ENCODE peak calls at places on chromosomes 12 and 14, in nine cellular contexts. One of them, this sample, is unnamed.

GRCh38 chr14:75614179-75614578 is 35.8 kb downstream of the FLVCR2 start:
- DNase-seq in cardiac fibroblast: no peak
- DNase-seq in HCT116: no peak
- DNase-seq in left cardiac atrium: no peak
- DNase-seq in small intestine: no peak
- DNase-seq in Calu3: no peak
- DNase-seq in activated T-cell treated with anti-CD3 and anti-CD28 coated beads, Interleukin-2, amount 50 U/mL, for 1 hour: no peak
- DNase-seq in endothelial cell: no peak
- DNase-seq in SK-N-DZ: no peak
- DNase-seq in this sample: no peak

GRCh38 chr12:17918013-17918412 is 172.0 kb downstream of the RERGL start:
- DNase-seq in small intestine: no peak
- DNase-seq in left cardiac atrium: no peak
- DNase-seq in endothelial cell: no peak
- DNase-seq in SK-N-DZ: no peak
- DNase-seq in activated T-cell treated with anti-CD3 and anti-CD28 coated beads, Interleukin-2, amount 50 U/mL, for 1 hour: no peak
- DNase-seq in Calu3: no peak
- DNase-seq in cardiac fibroblast: no peak
- DNase-seq in HCT116: no peak
- DNase-seq in this sample: no peak

GRCh38 chr12:86456241-86456640 is 200.1 kb upstream of the MGAT4C start:
- DNase-seq in Calu3: no peak
- DNase-seq in activated T-cell treated with anti-CD3 and anti-CD28 coated beads, Interleukin-2, amount 50 U/mL, for 1 hour: no peak
- DNase-seq in HCT116: no peak
- DNase-seq in left cardiac atrium: no peak
- DNase-seq in SK-N-DZ: no peak
- DNase-seq in endothelial cell: no peak
- DNase-seq in cardiac fibroblast: no peak
- DNase-seq in small intestine: no peak
- DNase-seq in this sample: peak; percentile 1

GRCh38 chr14:70289138-70289537 is 70.3 kb downstream of the COX16 start:
- DNase-seq in small intestine: no peak
- DNase-seq in HCT116: no peak
- DNase-seq in activated T-cell treated with anti-CD3 and anti-CD28 coated beads, Interleukin-2, amount 50 U/mL, for 1 hour: peak; percentile 17
- DNase-seq in cardiac fibroblast: no peak
- DNase-seq in left cardiac atrium: no peak
- DNase-seq in SK-N-DZ: no peak
- DNase-seq in Calu3: no peak
- DNase-seq in endothelial cell: no peak
- DNase-seq in this sample: peak; percentile 11

GRCh38 chr14:66998013-66998412 is 191.2 kb upstream of the GARIN2 start:
- DNase-seq in activated T-cell treated with anti-CD3 and anti-CD28 coated beads, Interleukin-2, amount 50 U/mL, for 1 hour: no peak
- DNase-seq in HCT116: no peak
- DNase-seq in cardiac fibroblast: no peak
- DNase-seq in SK-N-DZ: no peak
- DNase-seq in Calu3: no peak
- DNase-seq in endothelial cell: no peak
- DNase-seq in small intestine: no peak
- DNase-seq in left cardiac atrium: no peak
- DNase-seq in this sample: no peak

GRCh38 chr14:52650774-52651173 is 44.6 kb downstream of the ERO1A start:
- DNase-seq in small intestine: no peak
- DNase-seq in Calu3: no peak
- DNase-seq in cardiac fibroblast: no peak
- DNase-seq in left cardiac atrium: no peak
- DNase-seq in SK-N-DZ: no peak
- DNase-seq in endothelial cell: no peak
- DNase-seq in activated T-cell treated with anti-CD3 and anti-CD28 coated beads, Interleukin-2, amount 50 U/mL, for 1 hour: no peak
- DNase-seq in HCT116: no peak
- DNase-seq in this sample: no peak

GRCh38 chr12:13101854-13102375 is 1.6 kb downstream of the GSG1 start:
- DNase-seq in activated T-cell treated with anti-CD3 and anti-CD28 coated beads, Interleukin-2, amount 50 U/mL, for 1 hour: peak; percentile 54
- DNase-seq in left cardiac atrium: no peak
- DNase-seq in Calu3: peak; percentile 34
- DNase-seq in HCT116: no peak
- DNase-seq in SK-N-DZ: no peak
- DNase-seq in endothelial cell: no peak
- DNase-seq in small intestine: peak; percentile 92
- DNase-seq in cardiac fibroblast: no peak
- DNase-seq in this sample: no peak

GRCh38 chr14:45201908-45202307 is 51.1 kb downstream of the MIS18BP1 start:
- DNase-seq in activated T-cell treated with anti-CD3 and anti-CD28 coated beads, Interleukin-2, amount 50 U/mL, for 1 hour: no peak
- DNase-seq in Calu3: no peak
- DNase-seq in left cardiac atrium: no peak
- DNase-seq in small intestine: peak; percentile 5
- DNase-seq in endothelial cell: peak; percentile 12
- DNase-seq in SK-N-DZ: peak; percentile 10
- DNase-seq in cardiac fibroblast: peak; percentile 30
- DNase-seq in HCT116: no peak
- DNase-seq in this sample: no peak

GRCh38 chr12:112140728-112141127 is 15.4 kb downstream of the TRAFD1 start:
- DNase-seq in left cardiac atrium: no peak
- DNase-seq in small intestine: no peak
- DNase-seq in HCT116: no peak
- DNase-seq in endothelial cell: no peak
- DNase-seq in cardiac fibroblast: no peak
- DNase-seq in SK-N-DZ: no peak
- DNase-seq in Calu3: no peak
- DNase-seq in activated T-cell treated with anti-CD3 and anti-CD28 coated beads, Interleukin-2, amount 50 U/mL, for 1 hour: no peak
- DNase-seq in this sample: no peak

GRCh38 chr12:59596232-59597143 is 659 bp downstream of the SLC16A7 start:
- DNase-seq in left cardiac atrium: peak; percentile 87
- DNase-seq in cardiac fibroblast: peak; percentile 85
- DNase-seq in Calu3: peak; percentile 81
- DNase-seq in endothelial cell: peak; percentile 72
- DNase-seq in small intestine: peak; percentile 57
- DNase-seq in activated T-cell treated with anti-CD3 and anti-CD28 coated beads, Interleukin-2, amount 50 U/mL, for 1 hour: peak; percentile 80
- DNase-seq in SK-N-DZ: peak; percentile 80
- DNase-seq in HCT116: peak; percentile 41
- DNase-seq in this sample: no peak

GRCh38 chr12:131764738-131765137 is 53.8 kb downstream of the SFSWAP start:
- DNase-seq in SK-N-DZ: no peak
- DNase-seq in Calu3: no peak
- DNase-seq in left cardiac atrium: no peak
- DNase-seq in HCT116: no peak
- DNase-seq in activated T-cell treated with anti-CD3 and anti-CD28 coated beads, Interleukin-2, amount 50 U/mL, for 1 hour: no peak
- DNase-seq in cardiac fibroblast: no peak
- DNase-seq in endothelial cell: no peak
- DNase-seq in small intestine: no peak
- DNase-seq in this sample: no peak

GRCh38 chr14:71442503-71442902 is 489.7 kb upstream of the RGS6 start:
- DNase-seq in small intestine: no peak
- DNase-seq in SK-N-DZ: no peak
- DNase-seq in cardiac fibroblast: no peak
- DNase-seq in left cardiac atrium: no peak
- DNase-seq in Calu3: no peak
- DNase-seq in HCT116: no peak
- DNase-seq in activated T-cell treated with anti-CD3 and anti-CD28 coated beads, Interleukin-2, amount 50 U/mL, for 1 hour: no peak
- DNase-seq in endothelial cell: no peak
- DNase-seq in this sample: no peak

GRCh38 chr14:71754422-71755095 is 177.7 kb upstream of the RGS6 start:
- DNase-seq in Calu3: no peak
- DNase-seq in SK-N-DZ: peak; percentile 28
- DNase-seq in activated T-cell treated with anti-CD3 and anti-CD28 coated beads, Interleukin-2, amount 50 U/mL, for 1 hour: no peak
- DNase-seq in small intestine: no peak
- DNase-seq in cardiac fibroblast: no peak
- DNase-seq in left cardiac atrium: no peak
- DNase-seq in endothelial cell: no peak
- DNase-seq in HCT116: peak; percentile 7
- DNase-seq in this sample: no peak

GRCh38 chr12:115108129-115109100 is 424.4 kb upstream of the TBX3 start:
- DNase-seq in cardiac fibroblast: no peak
- DNase-seq in endothelial cell: no peak
- DNase-seq in activated T-cell treated with anti-CD3 and anti-CD28 coated beads, Interleukin-2, amount 50 U/mL, for 1 hour: no peak
- DNase-seq in Calu3: no peak
- DNase-seq in left cardiac atrium: no peak
- DNase-seq in small intestine: peak; percentile 78
- DNase-seq in HCT116: no peak
- DNase-seq in SK-N-DZ: no peak
- DNase-seq in this sample: no peak

GRCh38 chr12:80321653-80322052 is 122.4 kb upstream of the PTPRQ start:
- DNase-seq in cardiac fibroblast: peak; percentile 1
- DNase-seq in activated T-cell treated with anti-CD3 and anti-CD28 coated beads, Interleukin-2, amount 50 U/mL, for 1 hour: no peak
- DNase-seq in SK-N-DZ: no peak
- DNase-seq in endothelial cell: no peak
- DNase-seq in Calu3: peak; percentile 1
- DNase-seq in HCT116: no peak
- DNase-seq in small intestine: no peak
- DNase-seq in left cardiac atrium: no peak
- DNase-seq in this sample: no peak

GRCh38 chr14:61252354-61253063 is 28.6 kb downstream of the TMEM30B start:
- DNase-seq in Calu3: peak; percentile 77
- DNase-seq in SK-N-DZ: peak; percentile 74
- DNase-seq in left cardiac atrium: peak; percentile 71
- DNase-seq in small intestine: peak; percentile 71
- DNase-seq in endothelial cell: peak; percentile 71
- DNase-seq in HCT116: peak; percentile 72
- DNase-seq in activated T-cell treated with anti-CD3 and anti-CD28 coated beads, Interleukin-2, amount 50 U/mL, for 1 hour: peak; percentile 50
- DNase-seq in cardiac fibroblast: peak; percentile 95
- DNase-seq in this sample: peak; percentile 79

GRCh38 chr14:89858084-89858483 is 96.4 kb downstream of the EFCAB11 start:
- DNase-seq in endothelial cell: no peak
- DNase-seq in small intestine: peak; percentile 85
- DNase-seq in Calu3: no peak
- DNase-seq in cardiac fibroblast: no peak
- DNase-seq in activated T-cell treated with anti-CD3 and anti-CD28 coated beads, Interleukin-2, amount 50 U/mL, for 1 hour: no peak
- DNase-seq in left cardiac atrium: no peak
- DNase-seq in SK-N-DZ: no peak
- DNase-seq in HCT116: no peak
- DNase-seq in this sample: no peak